ENCODE peak calls at places on chromosomes 13 and 19, in nine cellular contexts. One of them, this sample, is unnamed.

GRCh38 chr19:3606690-3607289 is at the start of gene TBXA2R:
- DNase-seq in psoas muscle: no peak
- DNase-seq in right atrium auricular region: peak; percentile 76
- DNase-seq in fibroblast of lung: peak; percentile 48
- DNase-seq in uterus: peak; percentile 86
- DNase-seq in heart right ventricle: peak; percentile 84
- DNase-seq in endodermal cell: peak; percentile 91
- DNase-seq in breast epithelium: no peak
- DNase-seq in heart left ventricle: peak; percentile 89
- DNase-seq in this sample: no peak

GRCh38 chr19:4596033-4596904 is 36.8 kb upstream of the SEMA6B start:
- DNase-seq in right atrium auricular region: no peak
- DNase-seq in fibroblast of lung: no peak
- DNase-seq in breast epithelium: no peak
- DNase-seq in heart right ventricle: no peak
- DNase-seq in uterus: no peak
- DNase-seq in heart left ventricle: no peak
- DNase-seq in endodermal cell: peak; percentile 67
- DNase-seq in psoas muscle: no peak
- DNase-seq in this sample: no peak

GRCh38 chr13:33279898-33280549 is 5.5 kb downstream of the STARD13 start:
- DNase-seq in fibroblast of lung: peak; percentile 64
- DNase-seq in uterus: no peak
- DNase-seq in heart right ventricle: no peak
- DNase-seq in endodermal cell: no peak
- DNase-seq in heart left ventricle: no peak
- DNase-seq in psoas muscle: no peak
- DNase-seq in breast epithelium: no peak
- DNase-seq in right atrium auricular region: no peak
- DNase-seq in this sample: no peak

GRCh38 chr13:44605275-44605674 is 29.1 kb upstream of the TSC22D1 start:
- DNase-seq in heart left ventricle: no peak
- DNase-seq in breast epithelium: no peak
- DNase-seq in endodermal cell: no peak
- DNase-seq in right atrium auricular region: no peak
- DNase-seq in fibroblast of lung: peak; percentile 42
- DNase-seq in psoas muscle: no peak
- DNase-seq in uterus: no peak
- DNase-seq in heart right ventricle: no peak
- DNase-seq in this sample: no peak

GRCh38 chr13:50512602-50513527 is 330.6 kb downstream of the DLEU7 start:
- DNase-seq in heart right ventricle: peak; percentile 65
- DNase-seq in heart left ventricle: peak; percentile 86
- DNase-seq in breast epithelium: no peak
- DNase-seq in psoas muscle: peak; percentile 73
- DNase-seq in right atrium auricular region: peak; percentile 79
- DNase-seq in uterus: peak; percentile 54
- DNase-seq in fibroblast of lung: peak; percentile 70
- DNase-seq in endodermal cell: no peak
- DNase-seq in this sample: no peak

GRCh38 chr19:35162471-35163326 is 8.2 kb downstream of the FXYD5 start:
- DNase-seq in endodermal cell: no peak
- DNase-seq in right atrium auricular region: no peak
- DNase-seq in heart left ventricle: no peak
- DNase-seq in heart right ventricle: no peak
- DNase-seq in uterus: no peak
- DNase-seq in psoas muscle: no peak
- DNase-seq in breast epithelium: no peak
- DNase-seq in fibroblast of lung: no peak
- DNase-seq in this sample: no peak

GRCh38 chr19:17302391-17303166 is 646 bp downstream of the ABHD8 start:
- DNase-seq in uterus: peak; percentile 51
- DNase-seq in psoas muscle: peak; percentile 71
- DNase-seq in fibroblast of lung: no peak
- DNase-seq in breast epithelium: no peak
- DNase-seq in endodermal cell: peak; percentile 68
- DNase-seq in right atrium auricular region: no peak
- DNase-seq in heart right ventricle: no peak
- DNase-seq in heart left ventricle: no peak
- DNase-seq in this sample: no peak

GRCh38 chr13:99977334-99977911 is 4.2 kb upstream of the ZIC2 start:
- DNase-seq in right atrium auricular region: no peak
- DNase-seq in psoas muscle: no peak
- DNase-seq in uterus: no peak
- DNase-seq in endodermal cell: peak; percentile 38
- DNase-seq in heart right ventricle: no peak
- DNase-seq in heart left ventricle: no peak
- DNase-seq in breast epithelium: no peak
- DNase-seq in fibroblast of lung: no peak
- DNase-seq in this sample: no peak

GRCh38 chr19:2624537-2625091 is 77.9 kb downstream of the GNG7 start:
- DNase-seq in heart right ventricle: peak; percentile 71
- DNase-seq in uterus: no peak
- DNase-seq in endodermal cell: peak; percentile 91
- DNase-seq in heart left ventricle: no peak
- DNase-seq in fibroblast of lung: no peak
- DNase-seq in psoas muscle: peak; percentile 87
- DNase-seq in breast epithelium: no peak
- DNase-seq in right atrium auricular region: no peak
- DNase-seq in this sample: no peak

GRCh38 chr19:7272856-7273578 is 21.2 kb downstream of the INSR start:
- DNase-seq in uterus: no peak
- DNase-seq in psoas muscle: no peak
- DNase-seq in right atrium auricular region: no peak
- DNase-seq in fibroblast of lung: no peak
- DNase-seq in breast epithelium: no peak
- DNase-seq in endodermal cell: no peak
- DNase-seq in heart left ventricle: no peak
- DNase-seq in heart right ventricle: no peak
- DNase-seq in this sample: no peak

GRCh38 chr13:71867101-71867814 is at the start of gene DACH1:
- DNase-seq in endodermal cell: peak; percentile 80
- DNase-seq in uterus: peak; percentile 62
- DNase-seq in heart left ventricle: peak; percentile 68
- DNase-seq in breast epithelium: peak; percentile 59
- DNase-seq in right atrium auricular region: no peak
- DNase-seq in fibroblast of lung: peak; percentile 83
- DNase-seq in psoas muscle: peak; percentile 69
- DNase-seq in heart right ventricle: peak; percentile 53
- DNase-seq in this sample: no peak

DNA sequence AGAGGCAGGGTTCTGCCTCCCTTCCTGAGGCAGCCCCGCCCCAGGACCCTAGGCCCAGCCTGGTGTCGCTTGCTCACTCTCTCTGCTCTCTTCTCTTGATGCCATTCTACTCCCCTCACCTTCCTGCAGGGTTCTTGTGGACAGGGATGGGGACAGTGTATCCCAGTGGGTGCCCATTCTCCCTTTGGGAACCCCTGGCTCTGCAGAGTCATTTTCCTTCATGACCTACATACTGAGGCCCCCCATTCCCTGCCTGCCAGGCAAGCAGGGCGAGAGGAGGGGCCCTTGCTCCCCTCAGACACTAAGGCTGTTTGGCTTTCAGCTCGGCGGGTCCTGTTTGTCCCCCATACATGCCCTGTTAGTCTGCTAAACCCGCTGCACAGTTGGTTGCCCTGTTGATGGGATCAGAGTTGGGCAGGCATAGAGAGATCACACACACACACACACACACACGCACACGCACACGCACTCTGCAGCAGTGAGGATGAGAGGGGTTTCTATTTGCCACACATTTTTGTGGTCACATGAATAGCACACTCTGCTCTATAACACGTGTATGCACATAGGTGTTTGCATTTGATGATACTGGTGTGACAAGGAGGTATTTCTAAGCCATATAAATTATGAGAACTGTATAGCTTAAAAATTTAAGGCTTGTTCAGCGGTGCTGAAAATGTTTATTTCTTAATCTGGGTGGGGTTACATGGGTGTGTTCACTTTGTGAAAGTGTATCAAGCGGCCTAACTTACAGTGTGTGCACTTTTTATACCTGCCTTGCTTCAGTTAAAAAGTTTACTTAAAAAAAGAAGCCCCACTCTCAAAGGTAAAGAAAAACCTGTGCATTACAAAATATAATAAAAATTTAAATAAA is 20.3 kb downstream of the NFIX start:
- DNase-seq in right atrium auricular region: no peak
- DNase-seq in heart right ventricle: peak; percentile 5
- DNase-seq in heart left ventricle: no peak
- DNase-seq in endodermal cell: peak; percentile 59
- DNase-seq in psoas muscle: no peak
- DNase-seq in breast epithelium: no peak
- DNase-seq in fibroblast of lung: peak; percentile 55
- DNase-seq in uterus: no peak
- DNase-seq in this sample: no peak
- H3K4me1 ChIP-seq in right atrium auricular region: peaks cover 91% of the 10 kb centered on the region
- H3K4me1 ChIP-seq in heart right ventricle: peaks cover 82% of the 10 kb centered on the region
- H3K4me1 ChIP-seq in heart left ventricle: peaks cover 83% of the 10 kb centered on the region
- H3K4me1 ChIP-seq in endodermal cell: peaks cover 11% of the 10 kb centered on the region
- H3K4me1 ChIP-seq in psoas muscle: peaks cover 75% of the 10 kb centered on the region
- H3K4me1 ChIP-seq in breast epithelium: peaks cover 27% of the 10 kb centered on the region
- H3K4me1 ChIP-seq in fibroblast of lung: peaks cover 26% of the 10 kb centered on the region
- H3K4me1 ChIP-seq in uterus: no peaks in the 10 kb centered on the region
- H3K4me1 ChIP-seq in this sample: peaks cover 64% of the 10 kb centered on the region

GRCh38 chr13:29771247-29771646 is 79.2 kb downstream of the UBL3 start:
- DNase-seq in psoas muscle: no peak
- DNase-seq in breast epithelium: no peak
- DNase-seq in heart left ventricle: no peak
- DNase-seq in right atrium auricular region: no peak
- DNase-seq in fibroblast of lung: peak; percentile 56
- DNase-seq in uterus: no peak
- DNase-seq in heart right ventricle: no peak
- DNase-seq in endodermal cell: no peak
- DNase-seq in this sample: no peak
- TF ChIP-seq CTCF in psoas muscle: peak; percentile 62
- TF ChIP-seq CTCF in breast epithelium: peak; percentile 31
- TF ChIP-seq CTCF in heart left ventricle: peak; percentile 55
- TF ChIP-seq CTCF in right atrium auricular region: peak; percentile 18
- TF ChIP-seq CTCF in fibroblast of lung: no peak
- TF ChIP-seq CTCF in uterus: peak; percentile 46
- TF ChIP-seq CTCF in heart right ventricle: peak; percentile 44
- TF ChIP-seq CTCF in endodermal cell: peak; percentile 78
- TF ChIP-seq CTCF in this sample: peak; percentile 24

GRCh38 chr13:88704600-88705275 is 1033.6 kb downstream of the SLITRK5 start:
- DNase-seq in endodermal cell: no peak
- DNase-seq in uterus: no peak
- DNase-seq in heart right ventricle: no peak
- DNase-seq in psoas muscle: no peak
- DNase-seq in fibroblast of lung: peak; percentile 14
- DNase-seq in breast epithelium: no peak
- DNase-seq in right atrium auricular region: no peak
- DNase-seq in heart left ventricle: no peak
- DNase-seq in this sample: no peak

GRCh38 chr13:88701551-88701950 is 1030.4 kb downstream of the SLITRK5 start:
- DNase-seq in psoas muscle: no peak
- DNase-seq in breast epithelium: no peak
- DNase-seq in heart right ventricle: no peak
- DNase-seq in heart left ventricle: no peak
- DNase-seq in right atrium auricular region: no peak
- DNase-seq in endodermal cell: no peak
- DNase-seq in uterus: no peak
- DNase-seq in fibroblast of lung: peak; percentile 75
- DNase-seq in this sample: no peak
- H3K9me3 ChIP-seq in psoas muscle: no peaks in the 10 kb centered on the region
- H3K9me3 ChIP-seq in breast epithelium: no peaks in the 10 kb centered on the region
- H3K9me3 ChIP-seq in heart right ventricle: peaks cover 10% of the 10 kb centered on the region
- H3K9me3 ChIP-seq in heart left ventricle: peaks cover 5% of the 10 kb centered on the region
- H3K9me3 ChIP-seq in right atrium auricular region: no peaks in the 10 kb centered on the region
- H3K9me3 ChIP-seq in endodermal cell: peaks cover 12% of the 10 kb centered on the region
- H3K9me3 ChIP-seq in uterus: peaks cover 6% of the 10 kb centered on the region
- H3K9me3 ChIP-seq in fibroblast of lung: no peaks in the 10 kb centered on the region
- H3K9me3 ChIP-seq in this sample: no peaks in the 10 kb centered on the region

DNA sequence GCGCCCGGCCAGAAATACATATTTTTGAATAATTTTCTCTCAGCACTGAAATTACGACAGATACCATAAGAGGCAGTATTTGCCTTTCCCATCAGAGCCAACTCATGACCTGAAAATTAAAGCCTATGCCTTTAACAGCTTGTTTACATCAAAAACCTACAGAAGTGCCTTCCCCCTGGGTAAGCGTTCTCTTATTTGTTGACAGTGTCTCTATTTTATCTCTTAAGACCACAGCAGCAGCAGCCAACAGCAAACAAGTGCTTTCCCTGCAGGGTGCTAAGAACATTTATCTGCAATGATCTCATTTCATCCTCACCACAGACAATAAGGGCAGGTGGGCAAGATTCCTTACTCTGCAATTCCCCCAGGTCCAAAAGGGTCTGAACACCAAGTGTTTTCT is 6.0 kb downstream of the AKAP8L start:
- DNase-seq in breast epithelium: no peak
- DNase-seq in endodermal cell: peak; percentile 62
- DNase-seq in uterus: no peak
- DNase-seq in right atrium auricular region: no peak
- DNase-seq in heart left ventricle: no peak
- DNase-seq in psoas muscle: no peak
- DNase-seq in heart right ventricle: no peak
- DNase-seq in fibroblast of lung: peak; percentile 34
- DNase-seq in this sample: no peak
- H3K4me1 ChIP-seq in breast epithelium: no peaks in the 10 kb centered on the region
- H3K4me1 ChIP-seq in endodermal cell: peaks cover 9% of the 10 kb centered on the region
- H3K4me1 ChIP-seq in uterus: peaks cover 7% of the 10 kb centered on the region
- H3K4me1 ChIP-seq in right atrium auricular region: peaks cover 79% of the 10 kb centered on the region
- H3K4me1 ChIP-seq in heart left ventricle: peaks cover 73% of the 10 kb centered on the region
- H3K4me1 ChIP-seq in psoas muscle: peaks cover 85% of the 10 kb centered on the region
- H3K4me1 ChIP-seq in heart right ventricle: peaks cover 65% of the 10 kb centered on the region
- H3K4me1 ChIP-seq in fibroblast of lung: peaks cover 12% of the 10 kb centered on the region
- H3K4me1 ChIP-seq in this sample: peaks cover 9% of the 10 kb centered on the region

GRCh38 chr13:57633141-57633949 is 1.8 kb downstream of the PCDH17 start:
- DNase-seq in uterus: peak; percentile 17
- DNase-seq in heart left ventricle: peak; percentile 85
- DNase-seq in psoas muscle: peak; percentile 74
- DNase-seq in heart right ventricle: peak; percentile 83
- DNase-seq in endodermal cell: peak; percentile 95
- DNase-seq in breast epithelium: peak; percentile 51
- DNase-seq in right atrium auricular region: peak; percentile 71
- DNase-seq in fibroblast of lung: peak; percentile 30
- DNase-seq in this sample: no peak
- TF ChIP-seq CTCF in uterus: peak; percentile 30
- TF ChIP-seq CTCF in heart left ventricle: peak; percentile 82
- TF ChIP-seq CTCF in psoas muscle: peak; percentile 44
- TF ChIP-seq CTCF in heart right ventricle: peak; percentile 72
- TF ChIP-seq CTCF in endodermal cell: peak; percentile 90
- TF ChIP-seq CTCF in breast epithelium: no peak
- TF ChIP-seq CTCF in right atrium auricular region: peak; percentile 46
- TF ChIP-seq CTCF in fibroblast of lung: no peak
- TF ChIP-seq CTCF in this sample: no peak

DNA sequence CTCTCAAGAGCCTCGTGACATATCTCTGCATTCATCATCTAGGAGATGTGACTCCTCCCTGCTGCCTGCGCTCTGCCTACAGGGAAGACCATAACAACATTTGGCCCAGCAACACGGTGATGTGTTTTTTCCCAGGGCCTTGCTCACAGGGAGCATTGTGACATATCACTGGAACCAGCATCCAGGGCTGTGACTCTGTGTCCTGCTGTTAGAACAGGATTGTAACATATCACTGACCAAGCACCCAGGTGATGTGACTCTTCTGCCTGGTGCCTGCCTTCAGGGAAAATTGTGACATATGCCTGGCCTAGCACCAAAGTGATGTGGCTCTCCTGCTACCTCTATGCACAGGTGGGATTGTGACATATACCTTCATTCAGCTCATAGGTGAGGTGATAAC is 79.4 kb upstream of the ZNF43 start:
- DNase-seq in fibroblast of lung: no peak
- DNase-seq in right atrium auricular region: no peak
- DNase-seq in heart right ventricle: no peak
- DNase-seq in heart left ventricle: no peak
- DNase-seq in endodermal cell: no peak
- DNase-seq in uterus: no peak
- DNase-seq in breast epithelium: no peak
- DNase-seq in psoas muscle: no peak
- DNase-seq in this sample: no peak
- H3K9me3 ChIP-seq in fibroblast of lung: no peaks in the 10 kb centered on the region
- H3K9me3 ChIP-seq in right atrium auricular region: peaks cover 10% of the 10 kb centered on the region
- H3K9me3 ChIP-seq in heart right ventricle: peaks cover 87% of the 10 kb centered on the region
- H3K9me3 ChIP-seq in heart left ventricle: peaks cover 17% of the 10 kb centered on the region
- H3K9me3 ChIP-seq in endodermal cell: peaks cover 66% of the 10 kb centered on the region
- H3K9me3 ChIP-seq in uterus: no peaks in the 10 kb centered on the region
- H3K9me3 ChIP-seq in breast epithelium: peaks cover 51% of the 10 kb centered on the region
- H3K9me3 ChIP-seq in psoas muscle: no peaks in the 10 kb centered on the region
- H3K9me3 ChIP-seq in this sample: no peaks in the 10 kb centered on the region